ENCODE peak calls at places on chromosomes 13 and 19, in four cellular contexts. G, A, K and Z are unnamed samples.

GRCh38 chr13:33865945-33866344 is 48.0 kb downstream of the RFC3 start:
- DNase-seq in G (no peak), A (peak; percentile 37), K (no peak), Z (peak; percentile 6)

GRCh38 chr13:71828117-71828516 is 38.9 kb downstream of the DACH1 start:
- DNase-seq in G (peak; percentile 89), A (no peak), K (no peak), Z (no peak)

GRCh38 chr19:19460761-19461265 is 54.5 kb downstream of the TSSK6 start:
- DNase-seq in G (no peak), A (no peak), K (no peak), Z (peak; percentile 71)

GRCh38 chr19:17473041-17473440 is 2.7 kb downstream of the SLC27A1 start:
- DNase-seq in G (peak; percentile 74), A (no peak), K (no peak), Z (no peak)

GRCh38 chr19:13834308-13834790 is 39.1 kb downstream of the ZSWIM4 start:
- DNase-seq in G (no peak), A (no peak), K (no peak), Z (no peak)

GRCh38 chr13:39415403-39415802 is 187.6 kb downstream of the LHFPL6 start:
- DNase-seq in G (peak; percentile 30), A (no peak), K (no peak), Z (no peak)

GRCh38 chr13:110391273-110391672 is 84.2 kb downstream of the COL4A2 start:
- DNase-seq in G (no peak), A (no peak), K (no peak), Z (no peak)

GRCh38 chr13:97905517-97905916 is 48.0 kb upstream of the IPO5 start:
- DNase-seq in G (no peak), A (no peak), K (no peak), Z (no peak)

GRCh38 chr19:50500060-50500752 is 10.8 kb downstream of the JOSD2 start:
- DNase-seq in G (no peak), A (no peak), K (peak; percentile 81), Z (no peak)

GRCh38 chr13:101157261-101157660 is 259.0 kb downstream of the NALCN start:
- DNase-seq in G (no peak), A (no peak), K (no peak), Z (no peak)

GRCh38 chr13:24116103-24116502 is 44.4 kb upstream of the SPATA13 start:
- DNase-seq in G (no peak), A (no peak), K (no peak), Z (no peak)

GRCh38 chr13:24118576-24118975 is 41.9 kb upstream of the SPATA13 start:
- DNase-seq in G (no peak), A (no peak), K (no peak), Z (no peak)

GRCh38 chr13:24123761-24124160 is 36.8 kb upstream of the SPATA13 start:
- DNase-seq in G (no peak), A (no peak), K (no peak), Z (no peak)

GRCh38 chr13:24115671-24116070 is 44.8 kb upstream of the SPATA13 start:
- DNase-seq in G (no peak), A (no peak), K (no peak), Z (no peak)

DNA sequence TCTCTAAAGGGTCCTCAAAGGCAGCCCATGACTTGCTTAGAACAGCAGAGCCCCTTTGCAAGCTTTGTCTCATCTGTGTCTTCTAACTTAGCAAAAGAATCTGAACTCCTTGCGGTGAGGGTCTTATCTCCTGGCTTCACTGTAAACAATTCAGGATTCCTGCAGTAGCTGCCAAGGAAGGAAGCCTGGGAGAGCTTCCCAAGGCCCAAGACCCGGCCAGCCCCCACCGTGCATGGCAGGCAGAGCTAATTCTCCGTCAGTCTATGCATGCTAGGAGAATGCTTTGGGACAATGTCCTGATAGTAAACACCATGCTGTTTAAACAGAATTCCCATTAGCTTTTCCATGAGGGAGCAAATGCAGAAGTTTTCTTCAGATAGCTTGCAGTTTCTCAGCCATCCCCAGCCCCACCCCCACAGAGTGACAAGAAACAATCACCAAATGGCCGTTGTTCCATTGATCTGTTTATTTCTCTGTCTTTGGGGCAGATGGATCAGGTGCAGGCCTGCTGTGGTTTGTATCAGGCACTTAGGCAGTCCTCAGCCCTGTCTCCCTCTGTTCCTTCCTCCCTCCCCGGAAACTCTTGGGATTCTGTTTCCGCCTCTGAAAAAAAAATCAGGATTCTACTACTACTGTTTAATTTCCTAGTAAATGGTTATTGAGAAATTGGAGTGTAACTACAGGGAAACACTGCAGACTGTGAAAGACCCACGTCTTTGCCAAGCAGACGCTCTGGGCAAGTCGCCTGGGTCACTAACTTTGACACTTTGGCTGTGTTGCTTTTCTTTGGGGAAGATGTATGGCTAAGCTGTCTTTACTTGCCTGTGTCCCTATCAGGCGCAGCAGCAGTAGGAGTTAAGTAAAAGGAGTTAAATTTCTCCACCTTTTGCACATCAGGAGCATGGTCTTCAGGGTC is 40.7 kb upstream of the SPATA13 start:
- DNase-seq in G (no peak), A (no peak), K (no peak), Z (no peak)
- TF ChIP-seq SPI1 in G (no peak), A (no peak), K (no peak), Z (no peak)

GRCh38 chr19:29687897-29688728 is 22.9 kb downstream of the PLEKHF1 start:
- DNase-seq in G (no peak), A (no peak), K (no peak), Z (no peak)
- TF ChIP-seq SPI1 in G (no peak), A (no peak), K (no peak), Z (no peak)

GRCh38 chr13:85993567-85993966 is 194.3 kb upstream of the SLITRK6 start:
- DNase-seq in G (no peak), A (no peak), K (no peak), Z (no peak)
- TF ChIP-seq SPI1 in G (no peak), A (no peak), K (no peak), Z (no peak)

DNA sequence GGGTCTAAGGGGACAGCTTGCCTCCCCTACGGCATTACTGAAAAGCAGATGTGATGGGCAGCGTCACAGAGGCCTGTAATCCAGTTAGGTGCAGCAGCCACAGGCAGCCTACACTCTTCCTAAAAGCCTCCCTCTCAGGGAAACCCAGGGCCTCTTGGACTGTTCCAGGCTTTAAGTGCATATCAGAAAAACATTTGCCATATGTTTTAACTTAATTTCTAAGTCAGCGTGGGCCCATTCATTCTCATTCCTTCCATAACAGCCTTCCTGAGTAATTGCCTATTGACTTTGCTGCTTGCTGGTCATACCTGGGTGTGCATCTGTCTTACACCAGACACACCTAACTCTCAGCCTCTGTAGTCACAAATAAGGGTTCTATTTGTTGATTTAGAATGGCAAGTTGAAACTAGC is 135.6 kb upstream of the SERP2 start:
- DNase-seq in G (no peak), A (no peak), K (no peak), Z (no peak)
- TF ChIP-seq SPI1 in G (no peak), A (no peak), K (no peak), Z (no peak)

DNA sequence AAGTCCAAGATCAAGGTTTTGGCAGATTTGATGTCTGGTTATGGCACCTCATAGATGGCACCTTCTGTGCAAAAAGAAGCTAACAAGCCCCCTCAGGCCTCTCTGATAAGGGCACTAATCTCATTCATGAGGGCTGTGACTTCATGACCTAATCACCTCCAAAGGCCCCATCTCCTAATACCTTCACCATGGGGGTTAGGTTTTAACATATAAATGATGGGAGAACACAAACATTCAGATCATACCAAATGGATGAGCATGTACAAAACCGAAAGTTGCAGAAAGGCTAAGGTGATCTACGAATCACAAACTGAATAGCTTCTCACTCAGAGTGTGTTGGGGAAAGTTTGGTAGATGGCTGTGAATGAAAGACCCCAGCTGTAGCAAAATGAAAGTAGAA is 217.4 kb downstream of the TBC1D4 start:
- DNase-seq in G (no peak), A (no peak), K (no peak), Z (no peak)
- TF ChIP-seq SPI1 in G (no peak), A (no peak), K (no peak), Z (no peak)

GRCh38 chr13:47332149-47332548 is 435.3 kb upstream of the HTR2A start:
- DNase-seq in G (no peak), A (no peak), K (no peak), Z (no peak)

GRCh38 chr13:47330031-47330430 is 433.2 kb upstream of the HTR2A start:
- DNase-seq in G (no peak), A (no peak), K (no peak), Z (no peak)

GRCh38 chr13:47337781-47338507 is 441.1 kb upstream of the HTR2A start:
- DNase-seq in G (no peak), A (no peak), K (no peak), Z (no peak)

GRCh38 chr13:47334173-47334572 is 437.3 kb upstream of the HTR2A start:
- DNase-seq in G (no peak), A (no peak), K (no peak), Z (no peak)
- TF ChIP-seq SPI1 in G (no peak), A (no peak), K (no peak), Z (no peak)